ENCODE peak calls at places on chromosomes 6 and 20, in eight cellular contexts. O is IMR-90; U is fibroblast of lung; S is CD8-positive, alpha-beta memory T cell; D is ovary; J is prostate gland; F is MM.1S; A is heart left ventricle. C is an unnamed sample. For H3K4me1, the result is how much of the 10 kb centered on the place peaks cover.

GRCh38 chr6:79797105-79797504 is 150.2 kb downstream of the ELOVL4 start:
- DNase-seq in O (no peak), U (no peak), S (no peak), D (no peak), J (no peak), F (no peak), A (no peak), C (no peak)

GRCh38 chr20:35302421-35303335 is 10.5 kb upstream of the FAM83C start:
- DNase-seq in O (peak), U (peak), S (no peak), D (no peak), J (no peak), F (no peak), A (no peak), C (no peak)

GRCh38 chr20:10611357-10611756 is 62.4 kb downstream of the JAG1 start:
- DNase-seq in O (peak), U (peak), S (no peak), D (no peak), J (peak), F (no peak), A (peak), C (no peak)

GRCh38 chr20:32445539-32446273 is 87.6 kb downstream of the ASXL1 start:
- DNase-seq in O (no peak), U (no peak), S (no peak), D (no peak), J (no peak), F (no peak), A (no peak), C (no peak)

GRCh38 chr6:140671926-140672325 is 1297.5 kb upstream of the CITED2 start:
- DNase-seq in O (no peak), U (peak), S (no peak), D (no peak), J (no peak), F (no peak), A (no peak), C (no peak)

GRCh38 chr20:57782631-57783041 is 72.8 kb upstream of the PMEPA1 start:
- DNase-seq in O (no peak), U (no peak), S (no peak), D (no peak), J (no peak), F (no peak), A (no peak), C (peak)

GRCh38 chr6:13318821-13319220 is 9.5 kb downstream of the TBC1D7 start:
- DNase-seq in O (no peak), U (no peak), S (no peak), D (no peak), J (no peak), F (no peak), A (no peak), C (no peak)

GRCh38 chr6:104281370-104281769 is 578.3 kb downstream of the HACE1 start:
- DNase-seq in O (no peak), U (no peak), S (no peak), D (no peak), J (no peak), F (no peak), A (no peak), C (no peak)

GRCh38 chr6:108621117-108621516 is 60.4 kb downstream of the FOXO3 start:
- DNase-seq in O (peak), U (peak), S (no peak), D (no peak), J (no peak), F (no peak), A (no peak), C (peak)

GRCh38 chr6:20173833-20174796 is 38.2 kb downstream of the MBOAT1 start:
- DNase-seq in O (no peak), U (no peak), S (no peak), D (no peak), J (no peak), F (no peak), A (no peak), C (no peak)

GRCh38 chr20:57627972-57628650 is 7.9 kb upstream of the ZBP1 start:
- DNase-seq in O (peak), U (peak), S (peak), D (peak), J (no peak), F (peak), A (peak), C (peak)

GRCh38 chr20:59880198-59880597 is 53.2 kb downstream of the SYCP2 start:
- DNase-seq in O (no peak), U (no peak), S (no peak), D (no peak), J (no peak), F (no peak), A (no peak), C (no peak)

GRCh38 chr6:157887892-157888291 is 64.8 kb downstream of the SNX9 start:
- DNase-seq in O (no peak), U (no peak), S (no peak), D (no peak), J (no peak), F (peak), A (no peak), C (no peak)

GRCh38 chr6:151679081-151679480 is 128.4 kb upstream of the ESR1 start:
- DNase-seq in O (peak), U (peak), S (no peak), D (no peak), J (no peak), F (no peak), A (peak), C (no peak)

GRCh38 chr6:151014404-151015150 is 149.1 kb downstream of the MTHFD1L start:
- DNase-seq in O (peak), U (peak), S (peak), D (peak), J (peak), F (peak), A (peak), C (peak)

GRCh38 chr6:11909696-11910132 is 102.4 kb upstream of the HIVEP1 start:
- DNase-seq in O (peak), U (peak), S (no peak), D (no peak), J (no peak), F (no peak), A (no peak), C (no peak)

GRCh38 chr6:26019261-26019845 is 56.8 kb downstream of the TRIM38 start:
- DNase-seq in O (no peak), U (no peak), S (no peak), D (peak), J (no peak), F (no peak), A (no peak), C (no peak)

GRCh38 chr20:34074101-34074760 is 37.8 kb downstream of the EIF2S2 start:
- DNase-seq in O (peak), U (no peak), S (no peak), D (no peak), J (no peak), F (no peak), A (no peak), C (no peak)

GRCh38 chr6:31660998-31661866 is 654 bp upstream of the C6orf47 start:
- DNase-seq in O (peak), U (peak), S (no peak), D (no peak), J (no peak), F (no peak), A (no peak), C (no peak)

GRCh38 chr20:24751551-24751950 is 197.5 kb upstream of the CST7 start:
- DNase-seq in O (no peak), U (no peak), S (no peak), D (no peak), J (no peak), F (no peak), A (no peak), C (no peak)

GRCh38 chr6:137240168-137240567 is 21.0 kb upstream of the IFNGR1 start:
- DNase-seq in O (peak), U (peak), S (no peak), D (no peak), J (no peak), F (peak), A (peak), C (peak)

GRCh38 chr6:148805767-148806166 is 58.9 kb downstream of the UST start:
- DNase-seq in O (no peak), U (no peak), S (no peak), D (no peak), J (no peak), F (no peak), A (no peak), C (no peak)

GRCh38 chr6:118810420-118811027 is 83.4 kb upstream of the ASF1A start:
- DNase-seq in O (no peak), U (no peak), S (peak), D (no peak), J (no peak), F (no peak), A (no peak), C (no peak)

GRCh38 chr6:2688416-2689064 is 62.2 kb downstream of the MYLK4 start:
- DNase-seq in O (peak), U (peak), S (no peak), D (no peak), J (no peak), F (no peak), A (no peak), C (no peak)

GRCh38 chr6:31689249-31690110 is 8.6 kb upstream of the LY6G5C start:
- DNase-seq in O (no peak), U (no peak), S (no peak), D (no peak), J (no peak), F (no peak), A (no peak), C (no peak)

GRCh38 chr6:138007014-138007472 is 100.2 kb downstream of the PERP start:
- DNase-seq in O (peak), U (peak), S (no peak), D (no peak), J (no peak), F (peak), A (no peak), C (no peak)

GRCh38 chr20:54284928-54285704 is 77.2 kb downstream of the PFDN4 start:
- DNase-seq in O (peak), U (peak), S (no peak), D (no peak), J (no peak), F (no peak), A (no peak), C (no peak)

GRCh38 chr6:106520711-106521367 is 108.5 kb downstream of the RTN4IP1 start:
- DNase-seq in O (no peak), U (no peak), S (peak), D (no peak), J (no peak), F (no peak), A (no peak), C (no peak)

GRCh38 chr20:49030954-49031619 is 15.0 kb upstream of the CSE1L start:
- DNase-seq in O (no peak), U (peak), S (no peak), D (no peak), J (no peak), F (no peak), A (no peak), C (no peak)

GRCh38 chr6:44228836-44229235 is 5.4 kb downstream of the SLC29A1 start:
- DNase-seq in O (no peak), U (no peak), S (no peak), D (no peak), J (no peak), F (no peak), A (no peak), C (no peak)
- H3K4me1 ChIP-seq in O (under half), U (under half), S (under half), D (under half), J (under half), F (under half), A (under half), C (under half)

GRCh38 chr6:35021014-35021413 is 120.1 kb downstream of the TCP11 start:
- DNase-seq in O (no peak), U (no peak), S (no peak), D (peak), J (no peak), F (no peak), A (peak), C (no peak)

GRCh38 chr6:35023601-35024000 is 117.5 kb downstream of the TCP11 start:
- DNase-seq in O (no peak), U (no peak), S (no peak), D (no peak), J (no peak), F (no peak), A (no peak), C (no peak)

GRCh38 chr6:35024601-35025054 is 116.5 kb downstream of the TCP11 start:
- DNase-seq in O (peak), U (peak), S (no peak), D (no peak), J (no peak), F (no peak), A (peak), C (no peak)

GRCh38 chr6:35025241-35026188 is 115.6 kb downstream of the TCP11 start:
- DNase-seq in O (no peak), U (no peak), S (no peak), D (no peak), J (no peak), F (no peak), A (no peak), C (no peak)

GRCh38 chr6:35023091-35023490 is 118.0 kb downstream of the TCP11 start:
- DNase-seq in O (no peak), U (no peak), S (no peak), D (no peak), J (no peak), F (no peak), A (no peak), C (no peak)
- H3K4me3 ChIP-seq in O (no peak), U (no peak), S (no peak), D (no peak), J (no peak), F (no peak), A (no peak), C (no peak)

DNA sequence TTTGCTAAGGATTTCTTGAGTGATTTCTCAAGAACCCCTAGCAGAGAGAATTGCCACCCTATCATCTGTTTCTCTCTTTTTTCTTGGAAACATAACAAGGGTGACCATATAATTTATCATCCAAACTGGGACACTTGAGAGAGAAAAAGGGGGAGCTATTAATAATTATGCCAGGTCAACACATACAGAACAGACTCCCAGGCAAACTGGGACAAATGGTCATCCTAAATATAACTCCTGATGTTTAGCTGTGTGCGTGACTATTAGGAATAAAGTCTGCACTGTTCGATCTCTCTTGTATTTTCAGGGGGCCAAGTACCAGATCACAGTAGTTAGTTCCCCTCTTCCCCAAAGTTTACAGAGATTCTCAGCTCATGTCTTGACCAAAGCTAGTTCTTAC is 11.7 kb upstream of the HS3ST5 start:
- DNase-seq in O (no peak), U (no peak), S (no peak), D (no peak), J (no peak), F (no peak), A (no peak), C (no peak)
- H3K27ac ChIP-seq in O (no peak), U (no peak), S (no peak), D (no peak), J (no peak), F (no peak), A (no peak), C (no peak)

GRCh38 chr6:15440040-15440439 is 194.2 kb downstream of the JARID2 start:
- DNase-seq in O (no peak), U (no peak), S (no peak), D (no peak), J (no peak), F (no peak), A (no peak), C (no peak)
- H3K4me1 ChIP-seq in O (under half), U (under half), S (under half), D (under half), J (under half), F (under half), A (under half), C (under half)

GRCh38 chr6:42366011-42366705 is 85.6 kb downstream of the TRERF1 start:
- DNase-seq in O (no peak), U (no peak), S (no peak), D (no peak), J (no peak), F (peak), A (no peak), C (no peak)

GRCh38 chr6:42367353-42368011 is 84.2 kb downstream of the TRERF1 start:
- DNase-seq in O (peak), U (peak), S (no peak), D (no peak), J (no peak), F (peak), A (no peak), C (no peak)

GRCh38 chr6:42365021-42365420 is 86.7 kb downstream of the TRERF1 start:
- DNase-seq in O (no peak), U (peak), S (no peak), D (no peak), J (no peak), F (no peak), A (no peak), C (no peak)

GRCh38 chr6:42368156-42368555 is 83.6 kb downstream of the TRERF1 start:
- DNase-seq in O (no peak), U (no peak), S (peak), D (no peak), J (no peak), F (no peak), A (no peak), C (no peak)

GRCh38 chr6:42366999-42367352 is 84.8 kb downstream of the TRERF1 start:
- DNase-seq in O (no peak), U (no peak), S (no peak), D (no peak), J (no peak), F (no peak), A (no peak), C (no peak)
- H3K4me3 ChIP-seq in O (no peak), U (no peak), S (peak), D (no peak), J (no peak), F (peak), A (no peak), C (no peak)

C was measured in aorta.